ENCODE peak calls at places on chromosomes 16 and 17, in ten cellular contexts. S is GM23248; L is MCF 10A; M is activated CD4-positive, alpha-beta T cell treated with anti-CD3 and anti-CD28 coated beads, Interleukin-2, amount 50 U/mL, for 48 hours; X is Daoy; O is GM18507; J is hippocampal formation; H is HEK293T; C is IMR-90; W is thoracic aorta. F is an unnamed sample.
A peak's percentile ranks its signal among the peaks of the same experiment; 100 is the strongest.

GRCh38 chr16:75593825-75594820 is 27.9 kb downstream of the GABARAPL2 start:
- DNase-seq in J (no peak), W (no peak), O (no peak), C (peak; percentile 83), M (peak; percentile 5), S (peak; percentile 57), X (peak; percentile 76), H (no peak), L (peak; percentile 74), F (peak; percentile 68)

GRCh38 chr16:80682435-80683070 is 121.8 kb downstream of the CDYL2 start:
- DNase-seq in L (no peak), C (peak; percentile 89), W (no peak), H (no peak), S (peak; percentile 93), O (no peak), X (peak; percentile 77), J (no peak), M (no peak), F (peak; percentile 20)

GRCh38 chr16:60246055-60246454 is 1511.9 kb upstream of the GOT2 start:
- DNase-seq in C (no peak), M (no peak), L (no peak), O (no peak), X (no peak), W (no peak), H (no peak), J (no peak), S (no peak), F (no peak)

GRCh38 chr17:78977992-78978973 is 1.4 kb downstream of the LGALS3BP start:
- DNase-seq in X (no peak), C (no peak), S (no peak), M (no peak), L (no peak), W (no peak), H (no peak), O (no peak), J (no peak), F (no peak)

GRCh38 chr16:24736758-24737157 is 7.3 kb downstream of the TNRC6A start:
- DNase-seq in O (no peak), C (no peak), J (no peak), W (no peak), S (no peak), M (no peak), L (no peak), H (no peak), X (no peak), F (no peak)

GRCh38 chr16:25048146-25048618 is 33.0 kb upstream of the ARHGAP17 start:
- DNase-seq in M (no peak), L (no peak), C (no peak), O (no peak), S (no peak), W (no peak), J (no peak), X (no peak), H (no peak), F (no peak)

GRCh38 chr17:81941484-81942166 is 4.5 kb upstream of the PYCR1 start:
- DNase-seq in M (no peak), X (no peak), W (no peak), C (no peak), S (no peak), J (no peak), L (no peak), H (no peak), O (no peak), F (no peak)

GRCh38 chr17:65323055-65323454 is 185.9 kb downstream of the RGS9 start:
- DNase-seq in M (no peak), H (no peak), O (no peak), J (no peak), C (no peak), S (no peak), L (no peak), X (no peak), W (no peak), F (no peak)